ENCODE peak calls at places on chromosomes 1 and 21, in ten cellular contexts. G, Z, P, X, H, R, K, T, Y and L are unnamed samples.

GRCh38 chr1:160859166-160859565 is 3.5 kb downstream of the CD244 start:
- DNase-seq in G (no peak), Z (no peak), P (no peak), X (no peak), H (no peak), R (no peak), K (no peak), T (no peak), Y (no peak), L (no peak)

GRCh38 chr1:68188644-68189340 is 43.5 kb downstream of the WLS start:
- DNase-seq in G (no peak), Z (no peak), P (no peak), X (no peak), H (no peak), R (no peak), K (no peak), T (no peak), Y (no peak), L (no peak)

GRCh38 chr1:207824691-207825090 is 72.8 kb downstream of the CD46 start:
- DNase-seq in G (peak; percentile 68), Z (no peak), P (no peak), X (no peak), H (no peak), R (no peak), K (no peak), T (no peak), Y (no peak), L (no peak)

GRCh38 chr21:29149771-29150425 is 19.5 kb downstream of the MAP3K7CL start:
- DNase-seq in G (no peak), Z (no peak), P (no peak), X (no peak), H (no peak), R (no peak), K (no peak), T (no peak), Y (no peak), L (no peak)

GRCh38 chr21:41769106-41769505 is 2.3 kb upstream of the RIPK4 start:
- DNase-seq in G (no peak), Z (no peak), P (no peak), X (no peak), H (no peak), R (no peak), K (no peak), T (no peak), Y (no peak), L (no peak)

GRCh38 chr1:211739671-211740411 is 64.4 kb upstream of the NEK2 start:
- DNase-seq in G (no peak), Z (no peak), P (no peak), X (no peak), H (no peak), R (peak; percentile 26), K (no peak), T (no peak), Y (no peak), L (no peak)

GRCh38 chr1:208256091-208256490 is 11.9 kb upstream of the PLXNA2 start:
- DNase-seq in G (no peak), Z (no peak), P (no peak), X (no peak), H (no peak), R (no peak), K (no peak), T (no peak), Y (no peak), L (no peak)

GRCh38 chr21:15192243-15192642 is 127.4 kb upstream of the NRIP1 start:
- DNase-seq in G (peak; percentile 23), Z (no peak), P (no peak), X (peak; percentile 17), H (no peak), R (no peak), K (no peak), T (no peak), Y (no peak), L (no peak)

GRCh38 chr21:42578761-42579415 is 65.2 kb downstream of the SLC37A1 start:
- DNase-seq in G (peak; percentile 6), Z (no peak), P (no peak), X (no peak), H (no peak), R (no peak), K (no peak), T (no peak), Y (no peak), L (no peak)

GRCh38 chr1:235525314-235525713 is 21.1 kb upstream of the B3GALNT2 start:
- DNase-seq in G (no peak), Z (no peak), P (no peak), X (no peak), H (no peak), R (no peak), K (no peak), T (no peak), Y (no peak), L (no peak)

GRCh38 chr21:15029077-15029476 is 35.7 kb downstream of the NRIP1 start:
- DNase-seq in G (no peak), Z (no peak), P (no peak), X (no peak), H (no peak), R (no peak), K (no peak), T (no peak), Y (no peak), L (no peak)

GRCh38 chr1:157081717-157082116 is 17.9 kb downstream of the ETV3L start:
- DNase-seq in G (no peak), Z (no peak), P (no peak), X (no peak), H (no peak), R (no peak), K (no peak), T (no peak), Y (peak; percentile 52), L (no peak)

GRCh38 chr1:117562581-117563491 is 43.0 kb upstream of the TENT5C start:
- DNase-seq in G (no peak), Z (no peak), P (no peak), X (no peak), H (no peak), R (no peak), K (no peak), T (no peak), Y (no peak), L (no peak)

GRCh38 chr1:164576311-164577271 is 17.6 kb downstream of the PBX1 start:
- DNase-seq in G (peak; percentile 48), Z (no peak), P (no peak), X (no peak), H (no peak), R (no peak), K (no peak), T (peak; percentile 41), Y (peak; percentile 71), L (peak; percentile 66)

GRCh38 chr1:231203259-231204057 is 37.6 kb upstream of the GNPAT start:
- DNase-seq in G (no peak), Z (no peak), P (no peak), X (no peak), H (no peak), R (no peak), K (no peak), T (no peak), Y (no peak), L (no peak)

GRCh38 chr1:28326980-28327379 is 1.9 kb upstream of the MED18 start:
- DNase-seq in G (no peak), Z (no peak), P (no peak), X (no peak), H (no peak), R (no peak), K (no peak), T (no peak), Y (no peak), L (no peak)

GRCh38 chr1:26305667-26306289 is 658 bp downstream of the UBXN11 start:
- DNase-seq in G (no peak), Z (no peak), P (no peak), X (no peak), H (no peak), R (no peak), K (no peak), T (no peak), Y (peak; percentile 51), L (no peak)

GRCh38 chr1:74731399-74732052 is 1.3 kb downstream of the CRYZ start:
- DNase-seq in G (no peak), Z (no peak), P (no peak), X (no peak), H (no peak), R (no peak), K (no peak), T (no peak), Y (no peak), L (no peak)

GRCh38 chr1:89708727-89709375 is 75.9 kb downstream of the LRRC8C start:
- DNase-seq in G (no peak), Z (no peak), P (no peak), X (no peak), H (no peak), R (no peak), K (no peak), T (no peak), Y (peak; percentile 67), L (no peak)

GRCh38 chr1:55472784-55473183 is 257.6 kb upstream of the USP24 start:
- DNase-seq in G (no peak), Z (no peak), P (no peak), X (no peak), H (peak; percentile 24), R (no peak), K (no peak), T (no peak), Y (peak; percentile 42), L (no peak)

GRCh38 chr1:238401138-238401537 is 510.4 kb upstream of the ZP4 start:
- DNase-seq in G (no peak), Z (no peak), P (no peak), X (no peak), H (no peak), R (no peak), K (no peak), T (no peak), Y (no peak), L (no peak)

GRCh38 chr1:56506951-56507437 is 72.4 kb downstream of the PLPP3 start:
- DNase-seq in G (no peak), Z (no peak), P (no peak), X (no peak), H (no peak), R (no peak), K (no peak), T (no peak), Y (no peak), L (no peak)

GRCh38 chr21:43337901-43338655 is 88.9 kb downstream of the SIK1 start:
- DNase-seq in G (no peak), Z (no peak), P (no peak), X (no peak), H (no peak), R (peak; percentile 40), K (no peak), T (no peak), Y (no peak), L (no peak)

GRCh38 chr1:89149229-89149628 is 23.3 kb upstream of the GBP2 start:
- DNase-seq in G (peak; percentile 52), Z (no peak), P (no peak), X (no peak), H (no peak), R (no peak), K (no peak), T (no peak), Y (peak; percentile 57), L (no peak)

GRCh38 chr1:92404661-92405060 is 82.1 kb downstream of the GFI1 start:
- DNase-seq in G (no peak), Z (no peak), P (no peak), X (no peak), H (no peak), R (no peak), K (no peak), T (no peak), Y (peak; percentile 60), L (no peak)

GRCh38 chr1:9031484-9032259 is 5.4 kb upstream of the SLC2A7 start:
- DNase-seq in G (no peak), Z (no peak), P (no peak), X (no peak), H (no peak), R (no peak), K (no peak), T (no peak), Y (no peak), L (peak; percentile 75)

GRCh38 chr1:33010946-33011731 is 25.5 kb downstream of the AK2 start:
- DNase-seq in G (peak; percentile 40), Z (no peak), P (no peak), X (no peak), H (no peak), R (no peak), K (no peak), T (no peak), Y (no peak), L (no peak)